ENCODE peak calls at places on chromosomes 5 and 9, in ten cellular contexts. One of them, this sample, is unnamed.

GRCh38 chr9:120366646-120367019 is 213.3 kb downstream of the CDK5RAP2 start:
- DNase-seq in pancreas: peak; percentile 16
- DNase-seq in adrenal gland: peak; percentile 64
- DNase-seq in heart right ventricle: no peak
- DNase-seq in dorsolateral prefrontal cortex: no peak
- DNase-seq in psoas muscle: peak; percentile 50
- DNase-seq in K562: no peak
- DNase-seq in brain microvascular endothelial cell: peak; percentile 82
- DNase-seq in suprapubic skin: no peak
- DNase-seq in fibroblast of lung: peak; percentile 79
- DNase-seq in this sample: peak; percentile 62

GRCh38 chr5:79509244-79509880 is 4.6 kb downstream of the HOMER1 start:
- DNase-seq in adrenal gland: no peak
- DNase-seq in dorsolateral prefrontal cortex: no peak
- DNase-seq in K562: no peak
- DNase-seq in pancreas: no peak
- DNase-seq in heart right ventricle: no peak
- DNase-seq in psoas muscle: no peak
- DNase-seq in fibroblast of lung: no peak
- DNase-seq in suprapubic skin: no peak
- DNase-seq in brain microvascular endothelial cell: no peak
- DNase-seq in this sample: no peak

GRCh38 chr9:13717356-13718057 is 438.0 kb upstream of the MPDZ start:
- DNase-seq in pancreas: no peak
- DNase-seq in heart right ventricle: no peak
- DNase-seq in brain microvascular endothelial cell: peak; percentile 21
- DNase-seq in fibroblast of lung: peak; percentile 21
- DNase-seq in suprapubic skin: no peak
- DNase-seq in psoas muscle: no peak
- DNase-seq in adrenal gland: no peak
- DNase-seq in K562: no peak
- DNase-seq in dorsolateral prefrontal cortex: no peak
- DNase-seq in this sample: peak; percentile 7

GRCh38 chr5:179623906-179624741 is 653 bp upstream of the HNRNPH1 start:
- DNase-seq in K562: peak; percentile 51
- DNase-seq in psoas muscle: no peak
- DNase-seq in fibroblast of lung: peak; percentile 85
- DNase-seq in pancreas: peak; percentile 37
- DNase-seq in heart right ventricle: no peak
- DNase-seq in adrenal gland: peak; percentile 58
- DNase-seq in dorsolateral prefrontal cortex: no peak
- DNase-seq in brain microvascular endothelial cell: peak; percentile 86
- DNase-seq in suprapubic skin: peak; percentile 81
- DNase-seq in this sample: peak; percentile 68

GRCh38 chr9:124699575-124699974 is 71.5 kb downstream of the NR6A1 start:
- DNase-seq in heart right ventricle: no peak
- DNase-seq in K562: no peak
- DNase-seq in psoas muscle: no peak
- DNase-seq in fibroblast of lung: no peak
- DNase-seq in adrenal gland: no peak
- DNase-seq in brain microvascular endothelial cell: no peak
- DNase-seq in pancreas: no peak
- DNase-seq in dorsolateral prefrontal cortex: no peak
- DNase-seq in suprapubic skin: no peak
- DNase-seq in this sample: no peak

GRCh38 chr5:501040-501832 is 23.0 kb downstream of the SLC9A3 start:
- DNase-seq in pancreas: no peak
- DNase-seq in suprapubic skin: no peak
- DNase-seq in psoas muscle: no peak
- DNase-seq in fibroblast of lung: no peak
- DNase-seq in heart right ventricle: no peak
- DNase-seq in brain microvascular endothelial cell: no peak
- DNase-seq in adrenal gland: no peak
- DNase-seq in K562: no peak
- DNase-seq in dorsolateral prefrontal cortex: no peak
- DNase-seq in this sample: no peak

GRCh38 chr5:14081791-14082190 is 61.4 kb upstream of the TRIO start:
- DNase-seq in heart right ventricle: no peak
- DNase-seq in suprapubic skin: no peak
- DNase-seq in K562: no peak
- DNase-seq in brain microvascular endothelial cell: no peak
- DNase-seq in psoas muscle: no peak
- DNase-seq in pancreas: no peak
- DNase-seq in dorsolateral prefrontal cortex: no peak
- DNase-seq in fibroblast of lung: peak; percentile 38
- DNase-seq in adrenal gland: no peak
- DNase-seq in this sample: peak; percentile 50

GRCh38 chr5:125549322-125549871 is 803.0 kb upstream of the ZNF608 start:
- DNase-seq in suprapubic skin: no peak
- DNase-seq in K562: no peak
- DNase-seq in fibroblast of lung: peak; percentile 86
- DNase-seq in pancreas: no peak
- DNase-seq in psoas muscle: no peak
- DNase-seq in adrenal gland: no peak
- DNase-seq in brain microvascular endothelial cell: no peak
- DNase-seq in dorsolateral prefrontal cortex: no peak
- DNase-seq in heart right ventricle: no peak
- DNase-seq in this sample: no peak

GRCh38 chr5:128644863-128645262 is 106.8 kb upstream of the FBN2 start:
- DNase-seq in K562: no peak
- DNase-seq in suprapubic skin: no peak
- DNase-seq in pancreas: no peak
- DNase-seq in adrenal gland: no peak
- DNase-seq in psoas muscle: no peak
- DNase-seq in dorsolateral prefrontal cortex: no peak
- DNase-seq in brain microvascular endothelial cell: peak; percentile 83
- DNase-seq in heart right ventricle: no peak
- DNase-seq in fibroblast of lung: peak; percentile 66
- DNase-seq in this sample: no peak

GRCh38 chr9:34381323-34381722 is 4.6 kb upstream of the MYORG start:
- DNase-seq in brain microvascular endothelial cell: no peak
- DNase-seq in pancreas: no peak
- DNase-seq in suprapubic skin: peak; percentile 76
- DNase-seq in dorsolateral prefrontal cortex: no peak
- DNase-seq in fibroblast of lung: no peak
- DNase-seq in K562: no peak
- DNase-seq in heart right ventricle: peak; percentile 42
- DNase-seq in adrenal gland: no peak
- DNase-seq in psoas muscle: no peak
- DNase-seq in this sample: no peak

GRCh38 chr5:129670944-129671343 is 77.0 kb upstream of the MINAR2 start:
- DNase-seq in K562: no peak
- DNase-seq in dorsolateral prefrontal cortex: no peak
- DNase-seq in psoas muscle: no peak
- DNase-seq in heart right ventricle: no peak
- DNase-seq in suprapubic skin: no peak
- DNase-seq in adrenal gland: no peak
- DNase-seq in brain microvascular endothelial cell: peak; percentile 42
- DNase-seq in pancreas: no peak
- DNase-seq in fibroblast of lung: peak; percentile 77
- DNase-seq in this sample: peak; percentile 82

GRCh38 chr5:151905639-151906038 is 19.0 kb downstream of the GLRA1 start:
- DNase-seq in suprapubic skin: no peak
- DNase-seq in brain microvascular endothelial cell: peak; percentile 15
- DNase-seq in psoas muscle: no peak
- DNase-seq in K562: no peak
- DNase-seq in heart right ventricle: no peak
- DNase-seq in fibroblast of lung: no peak
- DNase-seq in adrenal gland: no peak
- DNase-seq in pancreas: no peak
- DNase-seq in dorsolateral prefrontal cortex: no peak
- DNase-seq in this sample: peak; percentile 63

GRCh38 chr5:151904127-151904526 is 20.5 kb downstream of the GLRA1 start:
- DNase-seq in adrenal gland: no peak
- DNase-seq in brain microvascular endothelial cell: no peak
- DNase-seq in psoas muscle: no peak
- DNase-seq in pancreas: no peak
- DNase-seq in heart right ventricle: no peak
- DNase-seq in dorsolateral prefrontal cortex: no peak
- DNase-seq in fibroblast of lung: no peak
- DNase-seq in K562: no peak
- DNase-seq in suprapubic skin: no peak
- DNase-seq in this sample: no peak

GRCh38 chr5:151903243-151903653 is 21.4 kb downstream of the GLRA1 start:
- DNase-seq in adrenal gland: no peak
- DNase-seq in dorsolateral prefrontal cortex: no peak
- DNase-seq in suprapubic skin: no peak
- DNase-seq in fibroblast of lung: no peak
- DNase-seq in heart right ventricle: no peak
- DNase-seq in K562: no peak
- DNase-seq in pancreas: no peak
- DNase-seq in psoas muscle: no peak
- DNase-seq in brain microvascular endothelial cell: no peak
- DNase-seq in this sample: no peak

GRCh38 chr5:151904921-151905320 is 19.7 kb downstream of the GLRA1 start:
- DNase-seq in psoas muscle: no peak
- DNase-seq in K562: no peak
- DNase-seq in fibroblast of lung: peak; percentile 15
- DNase-seq in dorsolateral prefrontal cortex: no peak
- DNase-seq in adrenal gland: no peak
- DNase-seq in suprapubic skin: no peak
- DNase-seq in heart right ventricle: no peak
- DNase-seq in pancreas: no peak
- DNase-seq in brain microvascular endothelial cell: peak; percentile 43
- DNase-seq in this sample: no peak

GRCh38 chr5:151906246-151906645 is 18.4 kb downstream of the GLRA1 start:
- DNase-seq in psoas muscle: no peak
- DNase-seq in K562: no peak
- DNase-seq in heart right ventricle: no peak
- DNase-seq in suprapubic skin: no peak
- DNase-seq in fibroblast of lung: no peak
- DNase-seq in pancreas: no peak
- DNase-seq in dorsolateral prefrontal cortex: no peak
- DNase-seq in adrenal gland: no peak
- DNase-seq in brain microvascular endothelial cell: no peak
- DNase-seq in this sample: peak; percentile 26
- H3K27me3 ChIP-seq in psoas muscle: no peaks in the 10 kb centered on the region
- H3K27me3 ChIP-seq in K562: no peaks in the 10 kb centered on the region
- H3K27me3 ChIP-seq in heart right ventricle: no peaks in the 10 kb centered on the region
- H3K27me3 ChIP-seq in suprapubic skin: no peaks in the 10 kb centered on the region
- H3K27me3 ChIP-seq in fibroblast of lung: no peaks in the 10 kb centered on the region
- H3K27me3 ChIP-seq in pancreas: no peaks in the 10 kb centered on the region
- H3K27me3 ChIP-seq in dorsolateral prefrontal cortex: peaks cover under 1% of the 10 kb centered on the region
- H3K27me3 ChIP-seq in adrenal gland: no peaks in the 10 kb centered on the region
- H3K27me3 ChIP-seq in brain microvascular endothelial cell: no peaks in the 10 kb centered on the region
- H3K27me3 ChIP-seq in this sample: no peaks in the 10 kb centered on the region

GRCh38 chr9:134391319-134392231 is 65.3 kb downstream of the RXRA start:
- DNase-seq in fibroblast of lung: no peak
- DNase-seq in psoas muscle: no peak
- DNase-seq in heart right ventricle: peak; percentile 65
- DNase-seq in adrenal gland: no peak
- DNase-seq in K562: peak; percentile 52
- DNase-seq in pancreas: no peak
- DNase-seq in suprapubic skin: no peak
- DNase-seq in brain microvascular endothelial cell: no peak
- DNase-seq in dorsolateral prefrontal cortex: no peak
- DNase-seq in this sample: no peak
- H3K4me3 ChIP-seq in fibroblast of lung: no peak overlapping the region
- H3K4me3 ChIP-seq in psoas muscle: no peak overlapping the region
- H3K4me3 ChIP-seq in heart right ventricle: no peak overlapping the region
- H3K4me3 ChIP-seq in adrenal gland: no peak overlapping the region
- H3K4me3 ChIP-seq in K562: no peak overlapping the region
- H3K4me3 ChIP-seq in pancreas: no peak overlapping the region
- H3K4me3 ChIP-seq in suprapubic skin: peak overlapping the region; percentile 15
- H3K4me3 ChIP-seq in brain microvascular endothelial cell: no peak overlapping the region
- H3K4me3 ChIP-seq in dorsolateral prefrontal cortex: no peak overlapping the region
- H3K4me3 ChIP-seq in this sample: no peak overlapping the region

GRCh38 chr5:77355074-77355473 is 137.0 kb downstream of the WDR41 start:
- DNase-seq in psoas muscle: no peak
- DNase-seq in suprapubic skin: no peak
- DNase-seq in fibroblast of lung: no peak
- DNase-seq in K562: no peak
- DNase-seq in heart right ventricle: no peak
- DNase-seq in adrenal gland: no peak
- DNase-seq in brain microvascular endothelial cell: no peak
- DNase-seq in pancreas: no peak
- DNase-seq in dorsolateral prefrontal cortex: no peak
- DNase-seq in this sample: no peak

GRCh38 chr5:77354454-77354853 is 137.7 kb downstream of the WDR41 start:
- DNase-seq in suprapubic skin: no peak
- DNase-seq in brain microvascular endothelial cell: no peak
- DNase-seq in pancreas: no peak
- DNase-seq in dorsolateral prefrontal cortex: no peak
- DNase-seq in K562: no peak
- DNase-seq in psoas muscle: no peak
- DNase-seq in adrenal gland: no peak
- DNase-seq in fibroblast of lung: no peak
- DNase-seq in heart right ventricle: no peak
- DNase-seq in this sample: no peak

GRCh38 chr5:77353251-77353650 is 138.9 kb downstream of the WDR41 start:
- DNase-seq in brain microvascular endothelial cell: no peak
- DNase-seq in fibroblast of lung: no peak
- DNase-seq in adrenal gland: no peak
- DNase-seq in K562: no peak
- DNase-seq in suprapubic skin: no peak
- DNase-seq in pancreas: no peak
- DNase-seq in dorsolateral prefrontal cortex: no peak
- DNase-seq in psoas muscle: no peak
- DNase-seq in heart right ventricle: no peak
- DNase-seq in this sample: no peak

GRCh38 chr5:77356740-77357139 is 135.4 kb downstream of the WDR41 start:
- DNase-seq in heart right ventricle: no peak
- DNase-seq in brain microvascular endothelial cell: peak; percentile 48
- DNase-seq in psoas muscle: no peak
- DNase-seq in K562: no peak
- DNase-seq in dorsolateral prefrontal cortex: no peak
- DNase-seq in suprapubic skin: no peak
- DNase-seq in pancreas: no peak
- DNase-seq in adrenal gland: no peak
- DNase-seq in fibroblast of lung: no peak
- DNase-seq in this sample: peak; percentile 56

DNA sequence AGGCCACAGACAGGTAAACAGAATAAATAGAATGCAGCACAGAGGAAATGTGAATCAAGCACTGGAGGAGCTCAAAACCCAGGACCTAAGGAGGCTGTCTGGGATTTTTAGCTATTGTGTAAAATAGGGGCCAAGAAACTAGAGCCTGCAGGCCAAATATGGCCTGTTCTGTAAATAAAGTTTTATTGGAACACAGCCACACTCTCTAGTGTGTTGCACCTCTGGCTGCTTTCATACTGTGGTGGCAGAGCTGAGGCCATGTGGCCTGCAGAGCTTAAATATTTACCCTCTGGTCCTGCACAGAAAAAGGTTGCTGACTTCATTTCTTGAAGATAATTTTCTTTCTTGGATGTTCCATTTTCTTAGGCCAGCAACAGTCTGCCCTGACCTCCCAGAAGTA is 136.4 kb downstream of the WDR41 start:
- DNase-seq in pancreas: no peak
- DNase-seq in heart right ventricle: no peak
- DNase-seq in fibroblast of lung: no peak
- DNase-seq in suprapubic skin: no peak
- DNase-seq in dorsolateral prefrontal cortex: no peak
- DNase-seq in psoas muscle: no peak
- DNase-seq in adrenal gland: no peak
- DNase-seq in brain microvascular endothelial cell: no peak
- DNase-seq in K562: no peak
- DNase-seq in this sample: no peak
- TF ChIP-seq CTCF in pancreas: no peak
- TF ChIP-seq CTCF in heart right ventricle: no peak
- TF ChIP-seq CTCF in fibroblast of lung: no peak
- TF ChIP-seq CTCF in suprapubic skin: no peak
- TF ChIP-seq CTCF in dorsolateral prefrontal cortex: no peak
- TF ChIP-seq CTCF in psoas muscle: no peak
- TF ChIP-seq CTCF in adrenal gland: no peak
- TF ChIP-seq CTCF in brain microvascular endothelial cell: no peak
- TF ChIP-seq CTCF in K562: no peak
- TF ChIP-seq CTCF in this sample: no peak

GRCh38 chr5:111231053-111231586 is 6.9 kb downstream of the CAMK4 start:
- DNase-seq in brain microvascular endothelial cell: no peak
- DNase-seq in adrenal gland: no peak
- DNase-seq in K562: no peak
- DNase-seq in dorsolateral prefrontal cortex: no peak
- DNase-seq in psoas muscle: no peak
- DNase-seq in suprapubic skin: no peak
- DNase-seq in heart right ventricle: no peak
- DNase-seq in fibroblast of lung: no peak
- DNase-seq in pancreas: no peak
- DNase-seq in this sample: no peak
- H3K27me3 ChIP-seq in brain microvascular endothelial cell: no peaks in the 10 kb centered on the region
- H3K27me3 ChIP-seq in adrenal gland: peaks cover 9% of the 10 kb centered on the region
- H3K27me3 ChIP-seq in K562: peaks cover 5% of the 10 kb centered on the region
- H3K27me3 ChIP-seq in dorsolateral prefrontal cortex: no peaks in the 10 kb centered on the region
- H3K27me3 ChIP-seq in psoas muscle: no peaks in the 10 kb centered on the region
- H3K27me3 ChIP-seq in suprapubic skin: peaks cover 9% of the 10 kb centered on the region
- H3K27me3 ChIP-seq in heart right ventricle: peaks cover 17% of the 10 kb centered on the region
- H3K27me3 ChIP-seq in fibroblast of lung: no peaks in the 10 kb centered on the region
- H3K27me3 ChIP-seq in pancreas: peaks cover 4% of the 10 kb centered on the region
- H3K27me3 ChIP-seq in this sample: no peaks in the 10 kb centered on the region